ENCODE peak calls at places on chromosome X, in four cellular contexts. One of them, this sample, is unnamed.

GRCh38 chrX:64842492-64842891 is 133.8 kb downstream of the ZC4H2 start:
- DNase-seq in HuH-7: no peak
- DNase-seq in heart right ventricle: no peak
- DNase-seq in activated CD4-positive, alpha-beta T cell treated with anti-CD3 and anti-CD28 coated beads for 1 hour: no peak
- DNase-seq in this sample: no peak

GRCh38 chrX:103153661-103154060 is 60.7 kb upstream of the NXF3 start:
- DNase-seq in HuH-7: no peak
- DNase-seq in heart right ventricle: no peak
- DNase-seq in activated CD4-positive, alpha-beta T cell treated with anti-CD3 and anti-CD28 coated beads for 1 hour: no peak
- DNase-seq in this sample: no peak

GRCh38 chrX:21744060-21744459 is 13.9 kb downstream of the SMPX start:
- DNase-seq in HuH-7: no peak
- DNase-seq in heart right ventricle: no peak
- DNase-seq in activated CD4-positive, alpha-beta T cell treated with anti-CD3 and anti-CD28 coated beads for 1 hour: no peak
- DNase-seq in this sample: no peak

GRCh38 chrX:135740683-135741149 is 27.3 kb downstream of the CT45A3 start:
- DNase-seq in HuH-7: peak; percentile 44
- DNase-seq in heart right ventricle: no peak
- DNase-seq in activated CD4-positive, alpha-beta T cell treated with anti-CD3 and anti-CD28 coated beads for 1 hour: no peak
- DNase-seq in this sample: peak; percentile 11

GRCh38 chrX:127306262-127306661 is 486.7 kb downstream of the PRR32 start:
- DNase-seq in HuH-7: no peak
- DNase-seq in heart right ventricle: no peak
- DNase-seq in activated CD4-positive, alpha-beta T cell treated with anti-CD3 and anti-CD28 coated beads for 1 hour: no peak
- DNase-seq in this sample: no peak

GRCh38 chrX:73855546-73855945 is 292.5 kb downstream of the CHIC1 start:
- DNase-seq in HuH-7: peak; percentile 37
- DNase-seq in heart right ventricle: peak; percentile 47
- DNase-seq in activated CD4-positive, alpha-beta T cell treated with anti-CD3 and anti-CD28 coated beads for 1 hour: peak; percentile 28
- DNase-seq in this sample: peak; percentile 22

GRCh38 chrX:130393451-130394074 is 8.1 kb upstream of the GPR119 start:
- DNase-seq in HuH-7: peak; percentile 39
- DNase-seq in heart right ventricle: peak; percentile 4
- DNase-seq in activated CD4-positive, alpha-beta T cell treated with anti-CD3 and anti-CD28 coated beads for 1 hour: no peak
- DNase-seq in this sample: no peak

GRCh38 chrX:96102997-96103396 is 581.6 kb upstream of the DIAPH2 start:
- DNase-seq in HuH-7: no peak
- DNase-seq in heart right ventricle: no peak
- DNase-seq in activated CD4-positive, alpha-beta T cell treated with anti-CD3 and anti-CD28 coated beads for 1 hour: no peak
- DNase-seq in this sample: no peak

GRCh38 chrX:140507982-140508305 is 3.1 kb upstream of the SOX3 start:
- DNase-seq in HuH-7: no peak
- DNase-seq in heart right ventricle: no peak
- DNase-seq in activated CD4-positive, alpha-beta T cell treated with anti-CD3 and anti-CD28 coated beads for 1 hour: no peak
- DNase-seq in this sample: no peak

GRCh38 chrX:31092970-31093638 is 21.3 kb upstream of the FTHL17 start:
- DNase-seq in HuH-7: no peak
- DNase-seq in heart right ventricle: no peak
- DNase-seq in activated CD4-positive, alpha-beta T cell treated with anti-CD3 and anti-CD28 coated beads for 1 hour: no peak
- DNase-seq in this sample: no peak

GRCh38 chrX:24988314-24988713 is 27.5 kb downstream of the ARX start:
- DNase-seq in HuH-7: no peak
- DNase-seq in heart right ventricle: no peak
- DNase-seq in activated CD4-positive, alpha-beta T cell treated with anti-CD3 and anti-CD28 coated beads for 1 hour: no peak
- DNase-seq in this sample: no peak

This sample was measured in T-helper 17 cell.